ENCODE peak calls at places on chromosomes 7 and 10, in nine cellular contexts. I is psoas muscle, T is tibial nerve, W is spleen, R is left ventricle myocardium inferior, M is WERI-Rb-1, K is mesenchymal stem cell, L is heart right ventricle, F is HCT116. N is an unnamed sample.

GRCh38 chr10:34809796-34810195 is 5.3 kb downstream of the PARD3 start:
- DNase-seq in I (no peak), T (no peak), W (no peak), R (no peak), M (no peak), K (no peak), L (no peak), F (no peak), N (no peak)

GRCh38 chr10:121732676-121733445 is 134.6 kb upstream of the FGFR2 start:
- DNase-seq in I (no peak), T (no peak), W (no peak), R (no peak), M (no peak), K (no peak), L (no peak), F (no peak), N (no peak)

GRCh38 chr10:124222298-124223000 is 129.1 kb upstream of the CHST15 start:
- DNase-seq in I (no peak), T (no peak), W (no peak), R (no peak), M (no peak), K (no peak), L (no peak), F (no peak), N (no peak)

GRCh38 chr7:151592868-151593486 is 73.3 kb upstream of the RHEB start:
- DNase-seq in I (no peak), T (no peak), W (no peak), R (no peak), M (no peak), K (peak), L (no peak), F (peak), N (no peak)

GRCh38 chr10:22853906-22854447 is 73.9 kb upstream of the ARMC3 start:
- DNase-seq in I (no peak), T (no peak), W (no peak), R (no peak), M (no peak), K (no peak), L (no peak), F (no peak), N (no peak)

GRCh38 chr10:86123304-86123703 is 243.3 kb downstream of the GRID1 start:
- DNase-seq in I (no peak), T (no peak), W (peak), R (no peak), M (no peak), K (no peak), L (no peak), F (no peak), N (no peak)

GRCh38 chr7:100825760-100826545 is 1.4 kb downstream of the EPHB4 start:
- DNase-seq in I (no peak), T (no peak), W (no peak), R (no peak), M (peak), K (peak), L (no peak), F (no peak), N (no peak)

GRCh38 chr10:4684434-4684833 is 141.6 kb upstream of the AKR1E2 start:
- DNase-seq in I (no peak), T (no peak), W (no peak), R (no peak), M (no peak), K (peak), L (no peak), F (no peak), N (no peak)

GRCh38 chr7:36598056-36598675 is 126.1 kb downstream of the AOAH start:
- DNase-seq in I (no peak), T (no peak), W (no peak), R (no peak), M (no peak), K (no peak), L (no peak), F (no peak), N (no peak)

GRCh38 chr7:50446542-50446960 is 3.6 kb downstream of the FIGNL1 start:
- DNase-seq in I (no peak), T (no peak), W (no peak), R (no peak), M (no peak), K (peak), L (no peak), F (peak), N (no peak)

GRCh38 chr7:19705663-19706062 is 3.2 kb downstream of the POLR1F start:
- DNase-seq in I (no peak), T (no peak), W (no peak), R (no peak), M (no peak), K (no peak), L (no peak), F (no peak), N (no peak)

GRCh38 chr10:79070091-79070610 is 1.4 kb downstream of the ZMIZ1 start:
- DNase-seq in I (peak), T (no peak), W (peak), R (peak), M (no peak), K (peak), L (peak), F (no peak), N (no peak)

GRCh38 chr10:30645340-30645827 is 15.8 kb upstream of the LYZL2 start:
- DNase-seq in I (peak), T (no peak), W (no peak), R (peak), M (peak), K (peak), L (peak), F (peak), N (no peak)

GRCh38 chr10:33489606-33490176 is 155.2 kb upstream of the NRP1 start:
- DNase-seq in I (no peak), T (no peak), W (no peak), R (no peak), M (no peak), K (no peak), L (no peak), F (no peak), N (no peak)

GRCh38 chr10:287814-288213 is 152.6 kb downstream of the ZMYND11 start:
- DNase-seq in I (no peak), T (no peak), W (no peak), R (no peak), M (no peak), K (peak), L (no peak), F (peak), N (no peak)

GRCh38 chr10:95451568-95452524 is 109.3 kb downstream of the SORBS1 start:
- DNase-seq in I (no peak), T (no peak), W (no peak), R (no peak), M (no peak), K (no peak), L (no peak), F (no peak), N (no peak)

GRCh38 chr7:128963327-128963757 is 25.6 kb downstream of the IRF5 start:
- DNase-seq in I (no peak), T (no peak), W (no peak), R (no peak), M (no peak), K (peak), L (no peak), F (no peak), N (no peak)

GRCh38 chr7:137668404-137668803 is 178.4 kb downstream of the DGKI start:
- DNase-seq in I (no peak), T (no peak), W (no peak), R (no peak), M (no peak), K (no peak), L (no peak), F (no peak), N (no peak)
- H3K27ac ChIP-seq in I (no peak), T (no peak), W (no peak), R (no peak), M (no peak), K (peak), L (no peak), F (no peak), N (no peak)

GRCh38 chr7:144468990-144469732 is 65.7 kb upstream of the NOBOX start:
- DNase-seq in I (no peak), T (no peak), W (no peak), R (no peak), M (no peak), K (peak), L (no peak), F (no peak), N (no peak)
- H3K27ac ChIP-seq in I (no peak), T (no peak), W (no peak), R (no peak), M (no peak), K (no peak), L (no peak), F (no peak), N (no peak)

DNA sequence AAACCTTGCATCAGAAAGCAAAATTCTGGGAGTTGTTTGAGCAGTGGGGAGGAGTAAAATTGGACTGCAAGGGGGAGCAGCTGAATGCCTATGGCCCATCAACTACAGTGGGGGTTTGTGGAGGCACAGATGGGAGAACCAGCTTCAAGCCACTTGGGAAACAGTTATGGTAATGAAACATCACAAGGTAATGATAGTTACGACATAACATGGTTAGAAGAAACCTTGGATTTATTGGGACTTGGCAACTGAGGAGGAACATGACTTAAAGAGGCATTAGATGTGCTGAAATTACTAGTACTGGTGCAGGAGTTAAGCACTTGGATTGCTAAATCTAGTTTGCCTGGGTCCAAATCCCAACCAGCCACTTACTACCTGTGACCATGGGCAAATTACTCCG is 868.4 kb downstream of the KCNMA1 start:
- DNase-seq in I (no peak), T (no peak), W (no peak), R (no peak), M (no peak), K (no peak), L (no peak), F (no peak), N (no peak)
- H3K27ac ChIP-seq in I (no peak), T (no peak), W (no peak), R (no peak), M (no peak), K (no peak), L (no peak), F (no peak), N (no peak)

GRCh38 chr7:67690700-67691099 is 694.1 kb downstream of the TYW1 start:
- DNase-seq in I (no peak), T (no peak), W (no peak), R (no peak), M (no peak), K (no peak), L (no peak), F (no peak), N (no peak)
- H3K27ac ChIP-seq in I (no peak), T (no peak), W (no peak), R (no peak), M (no peak), K (no peak), L (no peak), F (no peak), N (no peak)

GRCh38 chr10:31759816-31760626 is 168.6 kb downstream of the ARHGAP12 start:
- DNase-seq in I (peak), T (peak), W (peak), R (peak), M (peak), K (peak), L (peak), F (peak), N (peak)

GRCh38 chr10:31759124-31759798 is 169.4 kb downstream of the ARHGAP12 start:
- DNase-seq in I (peak), T (peak), W (peak), R (no peak), M (peak), K (peak), L (peak), F (peak), N (peak)

GRCh38 chr10:31760674-31761081 is 168.0 kb downstream of the ARHGAP12 start:
- DNase-seq in I (no peak), T (no peak), W (no peak), R (no peak), M (peak), K (peak), L (no peak), F (no peak), N (no peak)

GRCh38 chr10:31762306-31762705 is 166.3 kb downstream of the ARHGAP12 start:
- DNase-seq in I (no peak), T (no peak), W (no peak), R (no peak), M (no peak), K (no peak), L (no peak), F (no peak), N (no peak)

GRCh38 chr10:31761156-31761555 is 167.5 kb downstream of the ARHGAP12 start:
- DNase-seq in I (no peak), T (no peak), W (no peak), R (no peak), M (no peak), K (no peak), L (no peak), F (no peak), N (no peak)
- H3K27ac ChIP-seq in I (peak), T (peak), W (no peak), R (peak), M (peak), K (peak), L (peak), F (no peak), N (peak)

GRCh38 chr10:80150172-80150571 is 17.6 kb downstream of the PLAC9 start:
- DNase-seq in I (no peak), T (no peak), W (no peak), R (no peak), M (no peak), K (no peak), L (no peak), F (no peak), N (no peak)
- H3K27ac ChIP-seq in I (no peak), T (no peak), W (no peak), R (peak), M (no peak), K (no peak), L (peak), F (no peak), N (no peak)

N was measured in substantia nigra.